ENCODE peak calls at places on chromosomes 3 and 15, in seven cellular contexts. One of them, this sample, is unnamed.

GRCh38 chr3:190076601-190077444 is 43.9 kb downstream of the P3H2 start:
- DNase-seq in activated T-helper 1 cell treated with Interleukin-2 at 50 U/mL for 16 hours: no peak
- DNase-seq in HuH-7.5: no peak
- DNase-seq in WERI-Rb-1: no peak
- DNase-seq in RCC 7860: peak; percentile 100
- DNase-seq in stimulated activated CD4-positive, alpha-beta T cell treated with anti-CD3 and anti-CD28 coated beads, TNF-alpha, amount 100 ng/mL, for 4 hours: no peak
- DNase-seq in activated T-cell treated with anti-CD3 and anti-CD28 coated beads for 1 hour: no peak
- DNase-seq in this sample: no peak

GRCh38 chr15:52789601-52790165 is 453 bp downstream of the ONECUT1 start:
- DNase-seq in HuH-7.5: no peak
- DNase-seq in WERI-Rb-1: peak; percentile 43
- DNase-seq in RCC 7860: no peak
- DNase-seq in stimulated activated CD4-positive, alpha-beta T cell treated with anti-CD3 and anti-CD28 coated beads, TNF-alpha, amount 100 ng/mL, for 4 hours: no peak
- DNase-seq in activated T-helper 1 cell treated with Interleukin-2 at 50 U/mL for 16 hours: no peak
- DNase-seq in activated T-cell treated with anti-CD3 and anti-CD28 coated beads for 1 hour: no peak
- DNase-seq in this sample: no peak

GRCh38 chr3:32842531-32842931 is 24.7 kb downstream of the TRIM71 start:
- DNase-seq in WERI-Rb-1: no peak
- DNase-seq in RCC 7860: no peak
- DNase-seq in activated T-helper 1 cell treated with Interleukin-2 at 50 U/mL for 16 hours: no peak
- DNase-seq in stimulated activated CD4-positive, alpha-beta T cell treated with anti-CD3 and anti-CD28 coated beads, TNF-alpha, amount 100 ng/mL, for 4 hours: no peak
- DNase-seq in HuH-7.5: no peak
- DNase-seq in activated T-cell treated with anti-CD3 and anti-CD28 coated beads for 1 hour: no peak
- DNase-seq in this sample: no peak

GRCh38 chr3:15659254-15659975 is 57.9 kb downstream of the BTD start:
- DNase-seq in activated T-cell treated with anti-CD3 and anti-CD28 coated beads for 1 hour: no peak
- DNase-seq in RCC 7860: peak; percentile 40
- DNase-seq in activated T-helper 1 cell treated with Interleukin-2 at 50 U/mL for 16 hours: no peak
- DNase-seq in stimulated activated CD4-positive, alpha-beta T cell treated with anti-CD3 and anti-CD28 coated beads, TNF-alpha, amount 100 ng/mL, for 4 hours: no peak
- DNase-seq in HuH-7.5: no peak
- DNase-seq in WERI-Rb-1: no peak
- DNase-seq in this sample: no peak

GRCh38 chr15:85642693-85643058 is 152.0 kb downstream of the KLHL25 start:
- DNase-seq in HuH-7.5: no peak
- DNase-seq in activated T-helper 1 cell treated with Interleukin-2 at 50 U/mL for 16 hours: no peak
- DNase-seq in RCC 7860: no peak
- DNase-seq in WERI-Rb-1: no peak
- DNase-seq in stimulated activated CD4-positive, alpha-beta T cell treated with anti-CD3 and anti-CD28 coated beads, TNF-alpha, amount 100 ng/mL, for 4 hours: no peak
- DNase-seq in activated T-cell treated with anti-CD3 and anti-CD28 coated beads for 1 hour: no peak
- DNase-seq in this sample: no peak

GRCh38 chr3:195172896-195173295 is 98.1 kb downstream of the XXYLT1 start:
- DNase-seq in activated T-cell treated with anti-CD3 and anti-CD28 coated beads for 1 hour: no peak
- DNase-seq in HuH-7.5: no peak
- DNase-seq in activated T-helper 1 cell treated with Interleukin-2 at 50 U/mL for 16 hours: no peak
- DNase-seq in stimulated activated CD4-positive, alpha-beta T cell treated with anti-CD3 and anti-CD28 coated beads, TNF-alpha, amount 100 ng/mL, for 4 hours: no peak
- DNase-seq in RCC 7860: no peak
- DNase-seq in WERI-Rb-1: no peak
- DNase-seq in this sample: no peak

GRCh38 chr15:31511707-31512310 is 185.2 kb downstream of the KLF13 start:
- DNase-seq in activated T-cell treated with anti-CD3 and anti-CD28 coated beads for 1 hour: no peak
- DNase-seq in stimulated activated CD4-positive, alpha-beta T cell treated with anti-CD3 and anti-CD28 coated beads, TNF-alpha, amount 100 ng/mL, for 4 hours: peak; percentile 34
- DNase-seq in activated T-helper 1 cell treated with Interleukin-2 at 50 U/mL for 16 hours: no peak
- DNase-seq in WERI-Rb-1: no peak
- DNase-seq in RCC 7860: no peak
- DNase-seq in HuH-7.5: no peak
- DNase-seq in this sample: no peak

GRCh38 chr3:130865537-130865936 is 28.3 kb upstream of the ATP2C1 start:
- DNase-seq in activated T-helper 1 cell treated with Interleukin-2 at 50 U/mL for 16 hours: no peak
- DNase-seq in WERI-Rb-1: no peak
- DNase-seq in activated T-cell treated with anti-CD3 and anti-CD28 coated beads for 1 hour: no peak
- DNase-seq in stimulated activated CD4-positive, alpha-beta T cell treated with anti-CD3 and anti-CD28 coated beads, TNF-alpha, amount 100 ng/mL, for 4 hours: no peak
- DNase-seq in HuH-7.5: no peak
- DNase-seq in RCC 7860: no peak
- DNase-seq in this sample: no peak

GRCh38 chr3:163915279-163915678 is 1163.0 kb downstream of the SI start:
- DNase-seq in HuH-7.5: no peak
- DNase-seq in RCC 7860: no peak
- DNase-seq in WERI-Rb-1: no peak
- DNase-seq in activated T-helper 1 cell treated with Interleukin-2 at 50 U/mL for 16 hours: no peak
- DNase-seq in activated T-cell treated with anti-CD3 and anti-CD28 coated beads for 1 hour: no peak
- DNase-seq in stimulated activated CD4-positive, alpha-beta T cell treated with anti-CD3 and anti-CD28 coated beads, TNF-alpha, amount 100 ng/mL, for 4 hours: no peak
- DNase-seq in this sample: no peak

This sample was measured in cortex of kidney.